ENCODE peak calls at places on chromosomes 16 and 17, in ten cellular contexts. H is endothelial cell of umbilical vein; X is amniotic stem cell; L is activated effector memory CD4-positive, alpha-beta T cell treated with anti-CD3 and anti-CD28 coated beads, Interleukin-2, amount 50 U/mL, for 16 hours; V is activated naive CD4-positive, alpha-beta T cell treated with Interleukin-2 at 50 U/mL for 16 hours; D is T47D; F is T-helper 1 cell; I is LHCN-M2; Y is lower lobe of right lung; C is HL-60. Q is an unnamed sample.

GRCh38 chr16:57377080-57377841 is 5.0 kb downstream of the CX3CL1 start:
- DNase-seq in H (no peak), X (no peak), L (peak), V (peak), D (peak), F (no peak), I (no peak), Y (no peak), C (no peak), Q (no peak)

GRCh38 chr16:64459402-64459801 is 662.5 kb downstream of the CDH11 start:
- DNase-seq in H (no peak), X (no peak), L (no peak), V (no peak), D (no peak), F (no peak), I (no peak), Y (no peak), C (no peak), Q (no peak)

GRCh38 chr17:51914613-51915012 is 243.9 kb downstream of the CA10 start:
- DNase-seq in H (no peak), X (no peak), L (no peak), V (no peak), D (no peak), F (no peak), I (no peak), Y (no peak), C (no peak), Q (no peak)

GRCh38 chr16:19517424-19518089 is 4.3 kb downstream of the GDE1 start:
- DNase-seq in H (peak), X (no peak), L (no peak), V (peak), D (peak), F (no peak), I (peak), Y (no peak), C (no peak), Q (no peak)

GRCh38 chr17:3260163-3260562 is 38.0 kb downstream of the OR3A1 start:
- DNase-seq in H (no peak), X (no peak), L (no peak), V (no peak), D (no peak), F (no peak), I (no peak), Y (no peak), C (no peak), Q (no peak)

GRCh38 chr17:6779411-6779810 is 3.4 kb downstream of the FBXO39 start:
- DNase-seq in H (no peak), X (no peak), L (no peak), V (no peak), D (no peak), F (no peak), I (no peak), Y (no peak), C (no peak), Q (no peak)

GRCh38 chr17:44959821-44960523 is 8.1 kb downstream of the C1QL1 start:
- DNase-seq in H (no peak), X (no peak), L (peak), V (peak), D (no peak), F (no peak), I (no peak), Y (no peak), C (no peak), Q (no peak)

GRCh38 chr17:32870027-32870670 is 6.8 kb downstream of the MYO1D start:
- DNase-seq in H (peak), X (no peak), L (no peak), V (no peak), D (no peak), F (no peak), I (peak), Y (no peak), C (no peak), Q (no peak)

GRCh38 chr16:73846292-73846849 is 450.2 kb upstream of the PSMD7 start:
- DNase-seq in H (no peak), X (no peak), L (no peak), V (no peak), D (no peak), F (no peak), I (no peak), Y (no peak), C (no peak), Q (no peak)

GRCh38 chr16:16830973-16831372 is 452.0 kb downstream of the NPIPA7 start:
- DNase-seq in H (no peak), X (no peak), L (no peak), V (no peak), D (no peak), F (no peak), I (no peak), Y (no peak), C (no peak), Q (no peak)

Q was measured in Right ventricle myocardium inferior.